ENCODE peak calls at places on chromosomes 13 and 19, in eight cellular contexts. One of them, this sample, is unnamed.

GRCh38 chr13:112897956-112898785 is 70.8 kb upstream of the MCF2L start:
- DNase-seq in GM12878: no peak
- DNase-seq in H1: no peak
- DNase-seq in K562: no peak
- DNase-seq in HCT116: no peak
- DNase-seq in HepG2: no peak
- DNase-seq in endothelial cell of umbilical vein: no peak
- DNase-seq in A549: no peak
- DNase-seq in this sample: no peak

GRCh38 chr13:35139591-35139990 is 197.5 kb downstream of the NBEA start:
- DNase-seq in endothelial cell of umbilical vein: peak
- DNase-seq in HepG2: no peak
- DNase-seq in A549: no peak
- DNase-seq in K562: no peak
- DNase-seq in H1: no peak
- DNase-seq in GM12878: no peak
- DNase-seq in HCT116: no peak
- DNase-seq in this sample: no peak

GRCh38 chr19:11091343-11092153 is 2.3 kb downstream of the LDLR start:
- DNase-seq in K562: peak
- DNase-seq in H1: no peak
- DNase-seq in HepG2: peak
- DNase-seq in HCT116: peak
- DNase-seq in endothelial cell of umbilical vein: peak
- DNase-seq in A549: peak
- DNase-seq in GM12878: no peak
- DNase-seq in this sample: peak

GRCh38 chr19:51000426-51000825 is 978 bp downstream of the KLK8 start:
- DNase-seq in H1: no peak
- DNase-seq in HCT116: no peak
- DNase-seq in K562: no peak
- DNase-seq in A549: no peak
- DNase-seq in GM12878: no peak
- DNase-seq in endothelial cell of umbilical vein: no peak
- DNase-seq in HepG2: no peak
- DNase-seq in this sample: no peak

GRCh38 chr19:52351512-52351911 is 15.5 kb downstream of the ZNF610 start:
- DNase-seq in HepG2: no peak
- DNase-seq in A549: no peak
- DNase-seq in GM12878: no peak
- DNase-seq in HCT116: no peak
- DNase-seq in H1: no peak
- DNase-seq in K562: peak
- DNase-seq in endothelial cell of umbilical vein: no peak
- DNase-seq in this sample: peak

GRCh38 chr19:54325194-54325621 is 12.2 kb upstream of the LILRA5 start:
- DNase-seq in endothelial cell of umbilical vein: peak
- DNase-seq in HepG2: peak
- DNase-seq in HCT116: peak
- DNase-seq in A549: peak
- DNase-seq in K562: peak
- DNase-seq in GM12878: no peak
- DNase-seq in H1: no peak
- DNase-seq in this sample: peak

GRCh38 chr19:14843169-14843568 is 5.6 kb downstream of the OR7A10 start:
- DNase-seq in A549: no peak
- DNase-seq in H1: no peak
- DNase-seq in endothelial cell of umbilical vein: no peak
- DNase-seq in HCT116: no peak
- DNase-seq in GM12878: no peak
- DNase-seq in HepG2: no peak
- DNase-seq in K562: no peak
- DNase-seq in this sample: no peak

GRCh38 chr19:18475004-18475453 is 37.1 kb upstream of the ISYNA1 start:
- DNase-seq in K562: no peak
- DNase-seq in HCT116: no peak
- DNase-seq in HepG2: no peak
- DNase-seq in GM12878: no peak
- DNase-seq in H1: no peak
- DNase-seq in A549: no peak
- DNase-seq in endothelial cell of umbilical vein: no peak
- DNase-seq in this sample: no peak

GRCh38 chr13:50130686-50131051 is 115.4 kb downstream of the KCNRG start:
- DNase-seq in HCT116: no peak
- DNase-seq in endothelial cell of umbilical vein: peak
- DNase-seq in K562: no peak
- DNase-seq in HepG2: no peak
- DNase-seq in A549: peak
- DNase-seq in GM12878: no peak
- DNase-seq in H1: no peak
- DNase-seq in this sample: peak

GRCh38 chr13:43303040-43303729 is 279.8 kb downstream of the DNAJC15 start:
- DNase-seq in A549: peak
- DNase-seq in HepG2: peak
- DNase-seq in K562: no peak
- DNase-seq in endothelial cell of umbilical vein: peak
- DNase-seq in GM12878: no peak
- DNase-seq in HCT116: no peak
- DNase-seq in H1: peak
- DNase-seq in this sample: peak

GRCh38 chr13:89763011-89763410 is 1584.5 kb upstream of the MIR17HG start:
- DNase-seq in HCT116: no peak
- DNase-seq in K562: no peak
- DNase-seq in A549: no peak
- DNase-seq in HepG2: no peak
- DNase-seq in GM12878: no peak
- DNase-seq in endothelial cell of umbilical vein: peak
- DNase-seq in H1: no peak
- DNase-seq in this sample: no peak

GRCh38 chr13:71828564-71828963 is 38.4 kb downstream of the DACH1 start:
- DNase-seq in K562: no peak
- DNase-seq in H1: no peak
- DNase-seq in HCT116: no peak
- DNase-seq in GM12878: no peak
- DNase-seq in A549: no peak
- DNase-seq in HepG2: no peak
- DNase-seq in endothelial cell of umbilical vein: no peak
- DNase-seq in this sample: peak

GRCh38 chr13:101868585-101869469 is 416.4 kb downstream of the ITGBL1 start:
- DNase-seq in A549: no peak
- DNase-seq in HCT116: no peak
- DNase-seq in GM12878: no peak
- DNase-seq in HepG2: no peak
- DNase-seq in H1: no peak
- DNase-seq in endothelial cell of umbilical vein: no peak
- DNase-seq in K562: no peak
- DNase-seq in this sample: no peak

GRCh38 chr13:46136688-46137087 is 31.9 kb upstream of the CPB2 start:
- DNase-seq in endothelial cell of umbilical vein: no peak
- DNase-seq in HepG2: no peak
- DNase-seq in A549: no peak
- DNase-seq in K562: no peak
- DNase-seq in H1: no peak
- DNase-seq in GM12878: no peak
- DNase-seq in HCT116: no peak
- DNase-seq in this sample: no peak

GRCh38 chr19:15161028-15161984 is 39.5 kb downstream of the NOTCH3 start:
- DNase-seq in H1: no peak
- DNase-seq in K562: peak
- DNase-seq in HepG2: peak
- DNase-seq in A549: peak
- DNase-seq in HCT116: peak
- DNase-seq in GM12878: no peak
- DNase-seq in endothelial cell of umbilical vein: no peak
- DNase-seq in this sample: peak

GRCh38 chr19:41431426-41432386 is 4.5 kb upstream of the B3GNT8 start:
- DNase-seq in A549: peak
- DNase-seq in HepG2: peak
- DNase-seq in HCT116: no peak
- DNase-seq in endothelial cell of umbilical vein: peak
- DNase-seq in K562: peak
- DNase-seq in H1: no peak
- DNase-seq in GM12878: no peak
- DNase-seq in this sample: peak

GRCh38 chr13:111470933-111471332 is 150.5 kb downstream of the TEX29 start:
- DNase-seq in HepG2: no peak
- DNase-seq in A549: no peak
- DNase-seq in endothelial cell of umbilical vein: no peak
- DNase-seq in K562: no peak
- DNase-seq in HCT116: no peak
- DNase-seq in H1: no peak
- DNase-seq in GM12878: no peak
- DNase-seq in this sample: no peak

GRCh38 chr19:2239771-2240770 is 3.4 kb downstream of the SF3A2 start:
- DNase-seq in H1: no peak
- DNase-seq in HepG2: no peak
- DNase-seq in A549: no peak
- DNase-seq in endothelial cell of umbilical vein: peak
- DNase-seq in GM12878: no peak
- DNase-seq in K562: peak
- DNase-seq in HCT116: no peak
- DNase-seq in this sample: peak

GRCh38 chr19:2475018-2475701 is 767 bp upstream of the GADD45B start:
- DNase-seq in HepG2: no peak
- DNase-seq in H1: no peak
- DNase-seq in GM12878: no peak
- DNase-seq in HCT116: no peak
- DNase-seq in endothelial cell of umbilical vein: peak
- DNase-seq in A549: peak
- DNase-seq in K562: peak
- DNase-seq in this sample: peak

GRCh38 chr13:31162151-31163008 is 676 bp upstream of the HSPH1 start:
- DNase-seq in HepG2: peak
- DNase-seq in H1: peak
- DNase-seq in HCT116: peak
- DNase-seq in GM12878: peak
- DNase-seq in endothelial cell of umbilical vein: peak
- DNase-seq in K562: peak
- DNase-seq in A549: peak
- DNase-seq in this sample: peak

GRCh38 chr13:31160857-31161582 is 684 bp downstream of the HSPH1 start:
- DNase-seq in A549: peak
- DNase-seq in GM12878: peak
- DNase-seq in K562: peak
- DNase-seq in HepG2: peak
- DNase-seq in endothelial cell of umbilical vein: peak
- DNase-seq in H1: no peak
- DNase-seq in HCT116: no peak
- DNase-seq in this sample: peak

GRCh38 chr13:31159306-31159705 is 2.4 kb downstream of the HSPH1 start:
- DNase-seq in HepG2: no peak
- DNase-seq in H1: no peak
- DNase-seq in endothelial cell of umbilical vein: no peak
- DNase-seq in HCT116: no peak
- DNase-seq in A549: no peak
- DNase-seq in GM12878: no peak
- DNase-seq in K562: no peak
- DNase-seq in this sample: no peak

GRCh38 chr13:31166591-31166990 is 4.9 kb upstream of the HSPH1 start:
- DNase-seq in K562: no peak
- DNase-seq in HCT116: no peak
- DNase-seq in endothelial cell of umbilical vein: no peak
- DNase-seq in A549: peak
- DNase-seq in H1: no peak
- DNase-seq in HepG2: peak
- DNase-seq in GM12878: no peak
- DNase-seq in this sample: no peak

GRCh38 chr13:31161583-31162150 is at the start of gene HSPH1:
- DNase-seq in A549: peak
- DNase-seq in HepG2: peak
- DNase-seq in GM12878: peak
- DNase-seq in HCT116: peak
- DNase-seq in endothelial cell of umbilical vein: peak
- DNase-seq in K562: peak
- DNase-seq in H1: peak
- DNase-seq in this sample: peak
- TF ChIP-seq CTCF in A549: no peak
- TF ChIP-seq CTCF in HepG2: no peak
- TF ChIP-seq CTCF in GM12878: peak
- TF ChIP-seq CTCF in HCT116: no peak
- TF ChIP-seq CTCF in endothelial cell of umbilical vein: peak
- TF ChIP-seq CTCF in K562: peak
- TF ChIP-seq CTCF in H1: no peak
- TF ChIP-seq CTCF in this sample: no peak

GRCh38 chr19:45506991-45507863 is at the start of gene VASP:
- DNase-seq in K562: peak
- DNase-seq in GM12878: peak
- DNase-seq in H1: no peak
- DNase-seq in HCT116: peak
- DNase-seq in endothelial cell of umbilical vein: peak
- DNase-seq in HepG2: peak
- DNase-seq in A549: peak
- DNase-seq in this sample: peak
- TF ChIP-seq POLR2A in K562: peak
- TF ChIP-seq POLR2A in GM12878: peak
- TF ChIP-seq POLR2A in H1: peak
- TF ChIP-seq POLR2A in HCT116: peak
- TF ChIP-seq POLR2A in endothelial cell of umbilical vein: peak
- TF ChIP-seq POLR2A in HepG2: peak
- TF ChIP-seq POLR2A in A549: peak
- TF ChIP-seq POLR2A in this sample: peak

DNA sequence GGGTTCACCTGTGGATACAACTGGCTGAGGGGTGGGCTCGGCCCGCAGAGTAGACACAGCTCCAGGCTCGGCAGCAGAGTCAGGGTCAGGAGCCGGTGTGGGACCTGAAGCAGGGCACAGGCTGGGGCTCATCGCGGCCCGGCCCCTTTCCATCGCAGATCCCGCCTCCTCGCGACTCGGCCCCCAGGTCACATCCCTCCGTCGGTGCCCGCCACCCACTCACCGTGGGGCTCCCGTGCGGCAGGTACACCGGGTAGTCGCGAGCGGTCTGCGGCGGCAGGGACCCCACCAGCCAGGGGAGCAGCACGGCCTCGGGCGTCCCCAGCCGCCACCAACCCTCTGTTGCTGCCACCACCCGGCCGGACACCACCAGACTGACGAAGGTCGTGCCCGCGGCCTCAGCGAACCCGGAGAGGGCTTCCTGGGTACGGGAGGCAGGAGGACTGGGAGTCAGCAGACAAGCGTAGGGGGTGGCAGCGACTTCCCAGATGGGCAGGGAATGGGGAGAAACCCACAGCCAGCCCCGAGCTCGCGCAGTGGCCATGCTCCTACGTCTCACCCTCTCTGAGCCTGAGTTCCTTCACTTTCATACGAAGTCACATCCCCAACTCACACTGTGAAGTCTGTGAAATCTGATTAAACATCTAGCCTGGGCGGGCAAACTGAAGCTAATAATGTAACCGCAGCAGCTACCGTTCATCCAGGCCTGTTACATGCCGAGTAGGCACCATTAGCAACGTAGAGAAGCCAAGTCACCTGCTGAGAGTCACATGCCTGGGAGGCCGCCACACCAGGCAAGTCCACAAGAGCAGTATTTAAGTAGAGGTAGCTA is 3.7 kb downstream of the FUZ start:
- DNase-seq in H1: no peak
- DNase-seq in A549: peak
- DNase-seq in endothelial cell of umbilical vein: peak
- DNase-seq in GM12878: no peak
- DNase-seq in K562: no peak
- DNase-seq in HCT116: no peak
- DNase-seq in HepG2: peak
- DNase-seq in this sample: no peak
- TF ChIP-seq MAX in H1: peak
- TF ChIP-seq MAX in A549: no peak
- TF ChIP-seq MAX in endothelial cell of umbilical vein: no peak
- TF ChIP-seq MAX in GM12878: peak
- TF ChIP-seq MAX in K562: peak
- TF ChIP-seq MAX in HCT116: peak
- TF ChIP-seq MAX in HepG2: peak
- TF ChIP-seq MAX in this sample: no peak

GRCh38 chr13:87234981-87235380 is 436.2 kb upstream of the SLITRK5 start:
- DNase-seq in HepG2: no peak
- DNase-seq in K562: peak
- DNase-seq in H1: no peak
- DNase-seq in A549: no peak
- DNase-seq in HCT116: no peak
- DNase-seq in GM12878: no peak
- DNase-seq in endothelial cell of umbilical vein: no peak
- DNase-seq in this sample: peak
- TF ChIP-seq CTCF in HepG2: no peak
- TF ChIP-seq CTCF in K562: no peak
- TF ChIP-seq CTCF in H1: no peak
- TF ChIP-seq CTCF in A549: no peak
- TF ChIP-seq CTCF in HCT116: no peak
- TF ChIP-seq CTCF in GM12878: no peak
- TF ChIP-seq CTCF in endothelial cell of umbilical vein: no peak
- TF ChIP-seq CTCF in this sample: no peak

This sample was measured in NB4.